ENCODE peak calls at places on chromosomes 16 and 17, in four cellular contexts. One of them, this sample, is unnamed.

GRCh38 chr17:42459983-42460300 is 1.3 kb downstream of the ATP6V0A1 start:
- DNase-seq in sigmoid colon: no peak
- DNase-seq in tibial nerve: no peak
- DNase-seq in ovary: no peak
- DNase-seq in this sample: no peak

GRCh38 chr16:79658301-79659001 is 57.9 kb upstream of the MAF start:
- DNase-seq in sigmoid colon: no peak
- DNase-seq in tibial nerve: no peak
- DNase-seq in ovary: no peak
- DNase-seq in this sample: peak; percentile 53

GRCh38 chr17:31754239-31754945 is 104.7 kb downstream of the COPRS start:
- DNase-seq in sigmoid colon: no peak
- DNase-seq in tibial nerve: no peak
- DNase-seq in ovary: no peak
- DNase-seq in this sample: no peak

GRCh38 chr17:71349908-71350600 is 770.8 kb upstream of the SOX9 start:
- DNase-seq in sigmoid colon: no peak
- DNase-seq in tibial nerve: no peak
- DNase-seq in ovary: no peak
- DNase-seq in this sample: no peak

GRCh38 chr17:61467416-61468262 is 15.4 kb downstream of the TBX4 start:
- DNase-seq in sigmoid colon: peak; percentile 50
- DNase-seq in tibial nerve: no peak
- DNase-seq in ovary: no peak
- DNase-seq in this sample: peak; percentile 38

GRCh38 chr17:80938556-80938955 is 53.1 kb upstream of the CHMP6 start:
- DNase-seq in sigmoid colon: no peak
- DNase-seq in tibial nerve: no peak
- DNase-seq in ovary: no peak
- DNase-seq in this sample: no peak

GRCh38 chr17:43784628-43785101 is 4.4 kb downstream of the CFAP97D1 start:
- DNase-seq in sigmoid colon: no peak
- DNase-seq in tibial nerve: no peak
- DNase-seq in ovary: no peak
- DNase-seq in this sample: no peak

GRCh38 chr16:86299882-86300490 is 210.3 kb upstream of the FOXF1 start:
- DNase-seq in sigmoid colon: peak; percentile 56
- DNase-seq in tibial nerve: no peak
- DNase-seq in ovary: no peak
- DNase-seq in this sample: no peak

GRCh38 chr17:81481011-81481799 is 31.4 kb downstream of the ACTG1 start:
- DNase-seq in sigmoid colon: peak; percentile 82
- DNase-seq in tibial nerve: peak; percentile 59
- DNase-seq in ovary: peak; percentile 82
- DNase-seq in this sample: peak; percentile 78

GRCh38 chr17:65362826-65363225 is 198.6 kb downstream of the AXIN2 start:
- DNase-seq in sigmoid colon: no peak
- DNase-seq in tibial nerve: no peak
- DNase-seq in ovary: no peak
- DNase-seq in this sample: no peak

GRCh38 chr17:8789743-8790142 is 9.4 kb downstream of the MFSD6L start:
- DNase-seq in sigmoid colon: no peak
- DNase-seq in tibial nerve: no peak
- DNase-seq in ovary: no peak
- DNase-seq in this sample: no peak

GRCh38 chr17:199195-199604 is 17.8 kb upstream of the DOC2B start:
- DNase-seq in sigmoid colon: peak; percentile 60
- DNase-seq in tibial nerve: no peak
- DNase-seq in ovary: peak; percentile 42
- DNase-seq in this sample: no peak

GRCh38 chr17:80644588-80644987 is 100.0 kb downstream of the RPTOR start:
- DNase-seq in sigmoid colon: no peak
- DNase-seq in tibial nerve: no peak
- DNase-seq in ovary: no peak
- DNase-seq in this sample: no peak

GRCh38 chr17:4543557-4544026 is 11.6 kb downstream of the MYBBP1A start:
- DNase-seq in sigmoid colon: peak; percentile 54
- DNase-seq in tibial nerve: no peak
- DNase-seq in ovary: no peak
- DNase-seq in this sample: no peak

GRCh38 chr17:79937981-79938695 is 97.5 kb downstream of the TBC1D16 start:
- DNase-seq in sigmoid colon: no peak
- DNase-seq in tibial nerve: no peak
- DNase-seq in ovary: no peak
- DNase-seq in this sample: no peak

GRCh38 chr17:44928136-44928535 is 12.8 kb upstream of the GFAP start:
- DNase-seq in sigmoid colon: peak; percentile 42
- DNase-seq in tibial nerve: no peak
- DNase-seq in ovary: no peak
- DNase-seq in this sample: no peak

GRCh38 chr17:80475949-80476876 is at the start of gene NPTX1:
- DNase-seq in sigmoid colon: no peak
- DNase-seq in tibial nerve: no peak
- DNase-seq in ovary: no peak
- DNase-seq in this sample: no peak

GRCh38 chr17:26809033-26809432 is 484.9 kb upstream of the WSB1 start:
- DNase-seq in sigmoid colon: no peak
- DNase-seq in tibial nerve: no peak
- DNase-seq in ovary: no peak
- DNase-seq in this sample: no peak

GRCh38 chr17:18968945-18969887 is 17.3 kb downstream of the SLC5A10 start:
- DNase-seq in sigmoid colon: no peak
- DNase-seq in tibial nerve: no peak
- DNase-seq in ovary: no peak
- DNase-seq in this sample: peak; percentile 81

GRCh38 chr16:29311636-29312344 is 94.7 kb downstream of the NPIPB11 start:
- DNase-seq in sigmoid colon: peak; percentile 57
- DNase-seq in tibial nerve: no peak
- DNase-seq in ovary: peak; percentile 35
- DNase-seq in this sample: no peak

GRCh38 chr16:17301593-17302135 is 169.1 kb downstream of the XYLT1 start:
- DNase-seq in sigmoid colon: no peak
- DNase-seq in tibial nerve: no peak
- DNase-seq in ovary: no peak
- DNase-seq in this sample: peak; percentile 29

GRCh38 chr17:58615768-58616659 is 75.8 kb downstream of the TEX14 start:
- DNase-seq in sigmoid colon: no peak
- DNase-seq in tibial nerve: no peak
- DNase-seq in ovary: no peak
- DNase-seq in this sample: no peak

GRCh38 chr16:4523686-4524085 is 14.9 kb downstream of the CDIP1 start:
- DNase-seq in sigmoid colon: no peak
- DNase-seq in tibial nerve: no peak
- DNase-seq in ovary: no peak
- DNase-seq in this sample: no peak

GRCh38 chr17:13031718-13032350 is 14.0 kb upstream of the ELAC2 start:
- DNase-seq in sigmoid colon: peak; percentile 71
- DNase-seq in tibial nerve: no peak
- DNase-seq in ovary: peak; percentile 25
- DNase-seq in this sample: peak; percentile 53

GRCh38 chr16:19908921-19909320 is 24.3 kb upstream of the GPRC5B start:
- DNase-seq in sigmoid colon: no peak
- DNase-seq in tibial nerve: no peak
- DNase-seq in ovary: no peak
- DNase-seq in this sample: no peak

GRCh38 chr17:81956607-81957589 is 4.1 kb downstream of the NOTUM start:
- DNase-seq in sigmoid colon: no peak
- DNase-seq in tibial nerve: no peak
- DNase-seq in ovary: no peak
- DNase-seq in this sample: no peak

GRCh38 chr16:24769806-24770205 is 40.4 kb downstream of the TNRC6A start:
- DNase-seq in sigmoid colon: no peak
- DNase-seq in tibial nerve: no peak
- DNase-seq in ovary: no peak
- DNase-seq in this sample: no peak

GRCh38 chr16:912684-913613 is 57.8 kb downstream of the LMF1 start:
- DNase-seq in sigmoid colon: no peak
- DNase-seq in tibial nerve: peak; percentile 28
- DNase-seq in ovary: no peak
- DNase-seq in this sample: peak; percentile 80

GRCh38 chr17:7258731-7259554 is 3.3 kb downstream of the CLDN7 start:
- DNase-seq in sigmoid colon: no peak
- DNase-seq in tibial nerve: no peak
- DNase-seq in ovary: no peak
- DNase-seq in this sample: no peak

GRCh38 chr16:67419931-67420330 is 3.7 kb upstream of the ZDHHC1 start:
- DNase-seq in sigmoid colon: no peak
- DNase-seq in tibial nerve: no peak
- DNase-seq in ovary: no peak
- DNase-seq in this sample: no peak

GRCh38 chr17:75473246-75473645 is 16.8 kb downstream of the TMEM94 start:
- DNase-seq in sigmoid colon: no peak
- DNase-seq in tibial nerve: peak; percentile 47
- DNase-seq in ovary: no peak
- DNase-seq in this sample: no peak

DNA sequence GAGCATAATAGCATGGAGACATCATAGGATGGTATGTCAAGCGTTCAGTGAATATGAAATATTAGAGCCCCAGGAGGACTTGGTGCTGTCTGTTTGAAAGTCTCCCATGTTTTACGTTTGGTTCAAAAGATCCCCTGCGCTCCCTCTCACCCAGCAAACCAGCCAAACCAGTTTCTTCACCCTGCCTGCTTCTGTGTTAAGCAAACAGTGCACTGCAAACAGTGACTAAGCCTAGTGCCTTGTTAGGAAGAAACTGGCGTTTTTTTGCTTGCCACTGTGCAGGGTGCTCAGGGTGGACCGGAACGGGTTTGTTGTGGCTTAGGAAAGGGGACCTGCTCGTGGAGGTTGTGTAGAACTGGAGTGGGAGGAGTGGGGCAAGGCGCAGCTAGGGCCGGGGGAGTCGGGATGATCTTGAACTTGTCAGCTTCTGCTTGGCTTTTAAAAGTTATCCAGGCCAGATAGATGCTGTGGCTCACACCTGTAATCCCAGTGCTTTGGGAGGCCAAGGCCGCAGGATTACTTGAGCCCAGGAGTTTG is 7.7 kb downstream of the CDH1 start:
- DNase-seq in sigmoid colon: no peak
- DNase-seq in tibial nerve: no peak
- DNase-seq in ovary: no peak
- DNase-seq in this sample: peak; percentile 89
- TF ChIP-seq POLR2A in sigmoid colon: no peak
- TF ChIP-seq POLR2A in tibial nerve: no peak
- TF ChIP-seq POLR2A in ovary: no peak
- TF ChIP-seq POLR2A in this sample: no peak

GRCh38 chr17:77618731-77619130 is 339.8 kb upstream of the TNRC6C start:
- DNase-seq in sigmoid colon: no peak
- DNase-seq in tibial nerve: no peak
- DNase-seq in ovary: no peak
- DNase-seq in this sample: no peak

GRCh38 chr17:77615672-77616242 is 342.7 kb upstream of the TNRC6C start:
- DNase-seq in sigmoid colon: no peak
- DNase-seq in tibial nerve: no peak
- DNase-seq in ovary: no peak
- DNase-seq in this sample: no peak

GRCh38 chr17:77618173-77618572 is 340.3 kb upstream of the TNRC6C start:
- DNase-seq in sigmoid colon: no peak
- DNase-seq in tibial nerve: no peak
- DNase-seq in ovary: no peak
- DNase-seq in this sample: no peak

GRCh38 chr17:77617516-77617915 is 341.0 kb upstream of the TNRC6C start:
- DNase-seq in sigmoid colon: no peak
- DNase-seq in tibial nerve: no peak
- DNase-seq in ovary: no peak
- DNase-seq in this sample: no peak

DNA sequence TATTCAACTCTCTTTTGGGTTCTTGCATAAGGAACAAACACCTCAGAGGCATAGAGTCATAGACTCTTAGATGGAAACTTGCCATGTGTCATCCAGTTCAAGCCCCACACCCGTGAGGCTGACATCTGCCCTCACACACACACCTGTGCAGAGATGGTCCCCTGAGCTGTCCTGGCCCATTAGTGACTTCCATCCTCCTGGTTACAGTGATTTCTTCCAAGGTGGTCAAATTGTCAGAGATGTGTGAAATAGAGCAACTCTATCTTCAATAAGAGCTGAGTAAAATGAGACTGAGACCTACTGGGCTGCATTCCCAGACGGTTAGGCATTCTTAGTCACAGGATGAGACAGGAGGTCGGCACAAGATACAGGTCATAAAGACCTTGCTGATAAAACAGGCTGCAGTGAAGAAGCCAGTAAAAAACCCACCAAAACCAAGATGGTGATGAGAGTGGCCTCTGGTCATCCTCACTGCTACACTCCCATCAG is 342.2 kb upstream of the TNRC6C start:
- DNase-seq in sigmoid colon: no peak
- DNase-seq in tibial nerve: no peak
- DNase-seq in ovary: no peak
- DNase-seq in this sample: no peak
- TF ChIP-seq EP300 in sigmoid colon: no peak
- TF ChIP-seq EP300 in tibial nerve: no peak
- TF ChIP-seq EP300 in ovary: no peak
- TF ChIP-seq EP300 in this sample: no peak

GRCh38 chr16:3071655-3072054 is 6.2 kb downstream of the IL32 start:
- DNase-seq in sigmoid colon: no peak
- DNase-seq in tibial nerve: no peak
- DNase-seq in ovary: no peak
- DNase-seq in this sample: no peak
- TF ChIP-seq POLR2A in sigmoid colon: no peak
- TF ChIP-seq POLR2A in tibial nerve: no peak
- TF ChIP-seq POLR2A in ovary: no peak
- TF ChIP-seq POLR2A in this sample: no peak

GRCh38 chr16:10015397-10015796 is 166.8 kb downstream of the GRIN2A start:
- DNase-seq in sigmoid colon: no peak
- DNase-seq in tibial nerve: no peak
- DNase-seq in ovary: no peak
- DNase-seq in this sample: no peak

GRCh38 chr16:10022098-10022497 is 160.1 kb downstream of the GRIN2A start:
- DNase-seq in sigmoid colon: no peak
- DNase-seq in tibial nerve: no peak
- DNase-seq in ovary: no peak
- DNase-seq in this sample: no peak

GRCh38 chr16:10013364-10013763 is 168.9 kb downstream of the GRIN2A start:
- DNase-seq in sigmoid colon: no peak
- DNase-seq in tibial nerve: no peak
- DNase-seq in ovary: no peak
- DNase-seq in this sample: no peak

DNA sequence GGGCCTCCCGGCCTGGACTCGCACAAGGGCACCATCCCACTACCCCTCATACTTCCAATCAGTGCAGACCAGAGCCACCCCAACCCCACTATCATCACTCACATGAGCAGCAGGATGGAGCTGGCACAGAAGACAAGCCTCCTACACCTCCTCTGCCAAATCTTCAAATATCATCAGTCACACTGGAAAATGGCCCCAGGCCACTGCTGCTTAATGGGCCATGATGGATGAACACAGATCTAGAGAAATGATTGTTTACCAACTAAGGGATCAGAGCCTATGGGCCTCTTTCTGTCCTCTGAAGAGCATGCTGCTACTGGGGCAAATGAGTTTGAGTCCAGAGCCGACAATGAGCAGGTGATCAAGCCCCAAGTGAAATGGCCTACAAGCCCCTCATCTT is 165.5 kb downstream of the GRIN2A start:
- DNase-seq in sigmoid colon: no peak
- DNase-seq in tibial nerve: no peak
- DNase-seq in ovary: no peak
- DNase-seq in this sample: no peak
- TF ChIP-seq EP300 in sigmoid colon: no peak
- TF ChIP-seq EP300 in tibial nerve: no peak
- TF ChIP-seq EP300 in ovary: no peak
- TF ChIP-seq EP300 in this sample: no peak

This sample was measured in stomach.